ENCODE peak calls at places on chromosome 1, in six cellular contexts. W, Q, V, N, Z and U are unnamed samples.

GRCh38 chr1:230754831-230755230 is 7.6 kb downstream of the CAPN9 start:
- ATAC-seq in Q (peak; percentile 27), W (no peak), N (peak; percentile 38), V (no peak), Z (peak; percentile 37), U (no peak)

GRCh38 chr1:21084111-21084510 is 92.6 kb downstream of the EIF4G3 start:
- ATAC-seq in N (no peak), V (peak; percentile 14), Z (no peak), W (no peak), Q (no peak), U (no peak)

GRCh38 chr1:40736085-40736531 is 44.6 kb downstream of the NFYC start:
- ATAC-seq in N (no peak), Z (no peak), W (no peak), Q (no peak), V (no peak), U (no peak)

GRCh38 chr1:66248257-66248656 is 285.7 kb upstream of the SGIP1 start:
- ATAC-seq in V (no peak), Z (no peak), N (no peak), W (no peak), Q (no peak), U (no peak)

GRCh38 chr1:155051342-155051776 is 243 bp downstream of the ADAM15 start:
- ATAC-seq in Z (peak; percentile 11), V (peak; percentile 6), W (peak; percentile 17), N (peak; percentile 13), Q (no peak), U (no peak)

GRCh38 chr1:37169241-37169640 is 134.9 kb upstream of the GRIK3 start:
- ATAC-seq in W (no peak), Q (no peak), N (no peak), V (no peak), Z (no peak), U (no peak)

GRCh38 chr1:9836632-9836960 is 12.8 kb upstream of the CLSTN1 start:
- ATAC-seq in Q (peak; percentile 60), Z (no peak), N (no peak), V (no peak), W (no peak), U (no peak)

GRCh38 chr1:19645544-19646252 is 1.6 kb downstream of the NBL1 start:
- ATAC-seq in V (no peak), Q (no peak), Z (no peak), W (no peak), N (no peak), U (no peak)

GRCh38 chr1:9436258-9436657 is 103.0 kb upstream of the SLC25A33 start:
- ATAC-seq in V (no peak), Q (no peak), Z (peak; percentile 14), W (no peak), N (no peak), U (no peak)

GRCh38 chr1:173916667-173917066 is 460 bp downstream of the SERPINC1 start:
- ATAC-seq in Q (no peak), N (no peak), W (no peak), V (no peak), Z (peak; percentile 28), U (no peak)

GRCh38 chr1:229410370-229410691 is 23.6 kb downstream of the ACTA1 start:
- ATAC-seq in W (no peak), N (no peak), V (no peak), Z (peak; percentile 3), Q (no peak), U (no peak)

GRCh38 chr1:109907190-109907774 is 3.4 kb upstream of the CSF1 start:
- ATAC-seq in V (no peak), Q (no peak), Z (no peak), W (no peak), N (no peak), U (no peak)

GRCh38 chr1:109906839-109907180 is 3.8 kb upstream of the CSF1 start:
- ATAC-seq in Z (no peak), V (no peak), N (no peak), Q (no peak), W (no peak), U (no peak)

GRCh38 chr1:109904105-109904817 is 6.4 kb upstream of the CSF1 start:
- ATAC-seq in Q (no peak), W (no peak), N (no peak), Z (peak; percentile 54), V (no peak), U (no peak)

GRCh38 chr1:109905520-109905919 is 5.1 kb upstream of the CSF1 start:
- ATAC-seq in Z (no peak), W (no peak), Q (no peak), V (no peak), N (no peak), U (no peak)

GRCh38 chr1:109906160-109906838 is 4.3 kb upstream of the CSF1 start:
- ATAC-seq in V (peak; percentile 91), N (no peak), Q (no peak), Z (no peak), W (no peak), U (no peak)
- TF ChIP-seq POLR2A in V (peak; percentile 60), N (no peak), Q (no peak), Z (no peak), W (no peak), U (no peak)

GRCh38 chr1:12134716-12135115 is 32.1 kb upstream of the TNFRSF1B start:
- ATAC-seq in N (no peak), W (no peak), Q (no peak), V (no peak), Z (no peak), U (no peak)

GRCh38 chr1:12138196-12139183 is 28.3 kb upstream of the TNFRSF1B start:
- ATAC-seq in Q (no peak), W (no peak), Z (no peak), N (no peak), V (no peak), U (no peak)

GRCh38 chr1:12132078-12132477 is 34.7 kb upstream of the TNFRSF1B start:
- ATAC-seq in N (no peak), Z (no peak), Q (no peak), V (no peak), W (no peak), U (peak; percentile 46)

GRCh38 chr1:12140016-12140415 is 26.8 kb upstream of the TNFRSF1B start:
- ATAC-seq in N (no peak), Z (no peak), Q (no peak), W (no peak), V (no peak), U (no peak)

DNA sequence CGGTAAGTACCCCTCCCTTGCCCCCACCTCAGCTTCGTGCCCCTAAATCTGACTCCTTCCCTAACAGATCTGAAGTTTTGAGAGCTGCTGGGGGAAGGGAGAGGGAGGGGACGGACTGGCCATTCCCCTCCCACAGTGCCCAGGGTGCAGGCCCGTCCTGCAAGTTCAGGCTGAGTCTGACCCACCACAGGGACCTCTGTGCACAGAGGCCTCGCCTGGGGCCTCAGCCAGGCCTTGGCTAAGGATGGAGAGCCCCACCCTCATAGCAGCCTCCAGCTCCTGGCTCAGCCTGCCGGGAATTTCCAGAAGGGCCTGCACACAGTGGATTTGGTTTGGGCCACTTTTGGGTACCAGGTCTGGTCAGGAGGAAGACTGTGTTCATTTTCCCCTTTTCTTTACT is 31.2 kb upstream of the TNFRSF1B start:
- ATAC-seq in V (no peak), W (no peak), Z (no peak), Q (no peak), N (no peak), U (peak; percentile 64)
- TF ChIP-seq POLR2AphosphoS5 in V (no peak), W (no peak), Z (no peak), Q (no peak), N (no peak), U (no peak)

GRCh38 chr1:22747021-22747734 is 36.5 kb downstream of the EPHB2 start:
- ATAC-seq in N (no peak), W (no peak), V (no peak), Q (no peak), Z (no peak), U (no peak)
- H3K27ac ChIP-seq in N (no peak overlapping the region), W (no peak overlapping the region), V (no peak overlapping the region), Q (no peak overlapping the region), Z (no peak overlapping the region), U (no peak overlapping the region)

GRCh38 chr1:161399257-161399998 is 31.8 kb upstream of the CFAP126 start:
- ATAC-seq in N (peak; percentile 87), W (peak; percentile 92), Q (peak; percentile 83), V (peak; percentile 89), Z (peak; percentile 88), U (peak; percentile 92)
- TF ChIP-seq POLR2A in N (peak; percentile 95), W (peak; percentile 73), Q (peak; percentile 92), V (peak; percentile 90), Z (peak; percentile 92), U (peak; percentile 52)

GRCh38 chr1:156896490-156897033 is 3.0 kb downstream of the PEAR1 start:
- ATAC-seq in V (no peak), N (no peak), W (no peak), Q (peak; percentile 80), Z (no peak), U (no peak)
- TF ChIP-seq POLR2AphosphoS5 in V (no peak), N (no peak), W (no peak), Q (peak; percentile 18), Z (no peak), U (no peak)

GRCh38 chr1:224223819-224224714 is 41.0 kb downstream of the DEGS1 start:
- ATAC-seq in Q (no peak), Z (no peak), V (no peak), W (no peak), N (peak; percentile 49), U (peak; percentile 66)

GRCh38 chr1:224216380-224216779 is 33.3 kb downstream of the DEGS1 start:
- ATAC-seq in Z (no peak), V (no peak), N (no peak), Q (no peak), W (no peak), U (no peak)

GRCh38 chr1:224217655-224218615 is 34.9 kb downstream of the DEGS1 start:
- ATAC-seq in V (no peak), W (no peak), Z (no peak), Q (no peak), N (no peak), U (no peak)

GRCh38 chr1:224219612-224220011 is 36.6 kb downstream of the DEGS1 start:
- ATAC-seq in N (peak; percentile 18), V (no peak), Z (no peak), W (no peak), Q (no peak), U (no peak)

DNA sequence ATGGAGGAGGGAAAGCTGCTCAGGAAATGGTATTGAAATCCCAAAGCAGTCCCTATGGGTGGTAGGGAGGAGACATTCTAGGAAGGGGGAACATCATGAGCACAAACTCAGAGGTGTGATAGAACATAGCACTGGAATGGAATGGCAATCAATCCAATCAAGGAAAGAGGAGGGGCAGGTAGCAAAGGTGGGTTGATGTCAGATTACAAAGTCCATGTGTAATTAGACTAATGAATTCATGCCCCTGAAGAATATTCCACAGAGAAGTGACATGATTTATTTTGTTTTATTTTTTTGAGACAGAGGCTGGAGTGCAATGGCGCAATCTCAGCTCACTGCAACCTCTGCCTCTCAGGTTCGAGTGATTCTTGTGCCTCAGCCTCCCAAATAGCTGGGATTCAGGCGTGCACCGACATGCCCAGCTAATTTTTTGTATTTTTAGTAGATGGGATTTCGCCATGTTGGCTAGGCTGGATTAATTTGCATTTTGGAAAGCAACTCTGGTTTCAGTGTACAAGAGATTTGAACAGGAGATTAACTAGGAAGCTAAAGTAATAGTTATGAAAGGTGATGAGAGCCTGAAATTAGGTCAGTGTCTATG is 36.1 kb downstream of the DEGS1 start:
- ATAC-seq in N (no peak), V (no peak), Z (no peak), Q (no peak), W (no peak), U (no peak)
- H3K27ac ChIP-seq in N (no peak overlapping the region), V (no peak overlapping the region), Z (no peak overlapping the region), Q (no peak overlapping the region), W (no peak overlapping the region), U (no peak overlapping the region)